ENCODE peak calls at places on chromosomes 12 and 14, in ten cellular contexts. One of them, this sample, is unnamed.
A peak's percentile ranks its signal among the peaks of the same experiment; 100 is the strongest.

GRCh38 chr12:96094201-96094600 is 58.8 kb upstream of the LTA4H start:
- DNase-seq in MM.1S: peak; percentile 46
- DNase-seq in dorsolateral prefrontal cortex: no peak
- DNase-seq in endothelial cell: peak; percentile 20
- DNase-seq in pancreas: no peak
- DNase-seq in tibial nerve: no peak
- DNase-seq in foreskin fibroblast: no peak
- DNase-seq in esophagus squamous epithelium: no peak
- DNase-seq in colonic mucosa: no peak
- DNase-seq in RWPE1: peak; percentile 81
- DNase-seq in this sample: no peak

GRCh38 chr12:109097435-109098141 is at the start of gene UNG:
- DNase-seq in MM.1S: peak; percentile 97
- DNase-seq in dorsolateral prefrontal cortex: peak; percentile 97
- DNase-seq in endothelial cell: peak; percentile 98
- DNase-seq in pancreas: peak; percentile 97
- DNase-seq in tibial nerve: peak; percentile 95
- DNase-seq in foreskin fibroblast: peak; percentile 93
- DNase-seq in esophagus squamous epithelium: peak; percentile 78
- DNase-seq in colonic mucosa: peak; percentile 99
- DNase-seq in RWPE1: peak; percentile 99
- DNase-seq in this sample: peak; percentile 71

GRCh38 chr12:43285248-43285647 is 266.8 kb downstream of the ADAMTS20 start:
- DNase-seq in MM.1S: peak; percentile 75
- DNase-seq in dorsolateral prefrontal cortex: no peak
- DNase-seq in endothelial cell: no peak
- DNase-seq in pancreas: no peak
- DNase-seq in tibial nerve: no peak
- DNase-seq in foreskin fibroblast: peak; percentile 91
- DNase-seq in esophagus squamous epithelium: no peak
- DNase-seq in colonic mucosa: no peak
- DNase-seq in RWPE1: peak; percentile 30
- DNase-seq in this sample: no peak

GRCh38 chr12:87801860-87802720 is 227.1 kb downstream of the C12orf50 start:
- DNase-seq in MM.1S: peak; percentile 44
- DNase-seq in dorsolateral prefrontal cortex: no peak
- DNase-seq in endothelial cell: no peak
- DNase-seq in pancreas: no peak
- DNase-seq in tibial nerve: no peak
- DNase-seq in foreskin fibroblast: no peak
- DNase-seq in esophagus squamous epithelium: no peak
- DNase-seq in colonic mucosa: no peak
- DNase-seq in RWPE1: peak; percentile 5
- DNase-seq in this sample: no peak

GRCh38 chr14:100729982-100730381 is 3.3 kb downstream of the DLK1 start:
- DNase-seq in MM.1S: no peak
- DNase-seq in dorsolateral prefrontal cortex: no peak
- DNase-seq in endothelial cell: no peak
- DNase-seq in pancreas: no peak
- DNase-seq in tibial nerve: no peak
- DNase-seq in foreskin fibroblast: no peak
- DNase-seq in esophagus squamous epithelium: no peak
- DNase-seq in colonic mucosa: no peak
- DNase-seq in RWPE1: no peak
- DNase-seq in this sample: no peak

GRCh38 chr12:68591716-68592437 is 18.8 kb upstream of the RAP1B start:
- DNase-seq in MM.1S: peak; percentile 80
- DNase-seq in dorsolateral prefrontal cortex: no peak
- DNase-seq in endothelial cell: no peak
- DNase-seq in pancreas: no peak
- DNase-seq in tibial nerve: no peak
- DNase-seq in foreskin fibroblast: no peak
- DNase-seq in esophagus squamous epithelium: no peak
- DNase-seq in colonic mucosa: no peak
- DNase-seq in RWPE1: no peak
- DNase-seq in this sample: no peak

GRCh38 chr14:52551205-52551604 is 1.1 kb downstream of the TXNDC16 start:
- DNase-seq in MM.1S: no peak
- DNase-seq in dorsolateral prefrontal cortex: no peak
- DNase-seq in endothelial cell: no peak
- DNase-seq in pancreas: no peak
- DNase-seq in tibial nerve: no peak
- DNase-seq in foreskin fibroblast: no peak
- DNase-seq in esophagus squamous epithelium: no peak
- DNase-seq in colonic mucosa: no peak
- DNase-seq in RWPE1: no peak
- DNase-seq in this sample: no peak

GRCh38 chr12:115313929-115314328 is 630.0 kb upstream of the TBX3 start:
- DNase-seq in MM.1S: no peak
- DNase-seq in dorsolateral prefrontal cortex: no peak
- DNase-seq in endothelial cell: no peak
- DNase-seq in pancreas: no peak
- DNase-seq in tibial nerve: no peak
- DNase-seq in foreskin fibroblast: peak; percentile 89
- DNase-seq in esophagus squamous epithelium: no peak
- DNase-seq in colonic mucosa: no peak
- DNase-seq in RWPE1: peak; percentile 36
- DNase-seq in this sample: no peak

GRCh38 chr14:90281261-90281660 is 24.9 kb downstream of the PSMC1 start:
- DNase-seq in MM.1S: no peak
- DNase-seq in dorsolateral prefrontal cortex: no peak
- DNase-seq in endothelial cell: no peak
- DNase-seq in pancreas: no peak
- DNase-seq in tibial nerve: no peak
- DNase-seq in foreskin fibroblast: peak; percentile 73
- DNase-seq in esophagus squamous epithelium: no peak
- DNase-seq in colonic mucosa: no peak
- DNase-seq in RWPE1: peak; percentile 43
- DNase-seq in this sample: no peak

GRCh38 chr12:89129471-89129870 is 222.8 kb downstream of the DUSP6 start:
- DNase-seq in MM.1S: peak; percentile 66
- DNase-seq in dorsolateral prefrontal cortex: no peak
- DNase-seq in endothelial cell: no peak
- DNase-seq in pancreas: no peak
- DNase-seq in tibial nerve: no peak
- DNase-seq in foreskin fibroblast: no peak
- DNase-seq in esophagus squamous epithelium: no peak
- DNase-seq in colonic mucosa: no peak
- DNase-seq in RWPE1: no peak
- DNase-seq in this sample: no peak

GRCh38 chr12:25962932-25963525 is 4.5 kb downstream of the RASSF8 start:
- DNase-seq in MM.1S: no peak
- DNase-seq in dorsolateral prefrontal cortex: no peak
- DNase-seq in endothelial cell: no peak
- DNase-seq in pancreas: no peak
- DNase-seq in tibial nerve: no peak
- DNase-seq in foreskin fibroblast: no peak
- DNase-seq in esophagus squamous epithelium: no peak
- DNase-seq in colonic mucosa: no peak
- DNase-seq in RWPE1: no peak
- DNase-seq in this sample: no peak

GRCh38 chr14:72104011-72104613 is 171.9 kb downstream of the RGS6 start:
- DNase-seq in MM.1S: no peak
- DNase-seq in dorsolateral prefrontal cortex: no peak
- DNase-seq in endothelial cell: peak; percentile 50
- DNase-seq in pancreas: peak; percentile 5
- DNase-seq in tibial nerve: no peak
- DNase-seq in foreskin fibroblast: no peak
- DNase-seq in esophagus squamous epithelium: no peak
- DNase-seq in colonic mucosa: no peak
- DNase-seq in RWPE1: peak; percentile 37
- DNase-seq in this sample: no peak
- TF ChIP-seq CTCF in MM.1S: peak; percentile 32
- TF ChIP-seq CTCF in dorsolateral prefrontal cortex: no peak
- TF ChIP-seq CTCF in endothelial cell: peak; percentile 42
- TF ChIP-seq CTCF in pancreas: peak; percentile 43
- TF ChIP-seq CTCF in tibial nerve: peak; percentile 8
- TF ChIP-seq CTCF in foreskin fibroblast: peak; percentile 41
- TF ChIP-seq CTCF in esophagus squamous epithelium: no peak
- TF ChIP-seq CTCF in colonic mucosa: no peak
- TF ChIP-seq CTCF in RWPE1: peak; percentile 29
- TF ChIP-seq CTCF in this sample: peak; percentile 83

GRCh38 chr14:20866194-20866593 is 25.0 kb upstream of the RNASE3 start:
- DNase-seq in MM.1S: no peak
- DNase-seq in dorsolateral prefrontal cortex: no peak
- DNase-seq in endothelial cell: no peak
- DNase-seq in pancreas: no peak
- DNase-seq in tibial nerve: no peak
- DNase-seq in foreskin fibroblast: no peak
- DNase-seq in esophagus squamous epithelium: no peak
- DNase-seq in colonic mucosa: no peak
- DNase-seq in RWPE1: no peak
- DNase-seq in this sample: no peak

DNA sequence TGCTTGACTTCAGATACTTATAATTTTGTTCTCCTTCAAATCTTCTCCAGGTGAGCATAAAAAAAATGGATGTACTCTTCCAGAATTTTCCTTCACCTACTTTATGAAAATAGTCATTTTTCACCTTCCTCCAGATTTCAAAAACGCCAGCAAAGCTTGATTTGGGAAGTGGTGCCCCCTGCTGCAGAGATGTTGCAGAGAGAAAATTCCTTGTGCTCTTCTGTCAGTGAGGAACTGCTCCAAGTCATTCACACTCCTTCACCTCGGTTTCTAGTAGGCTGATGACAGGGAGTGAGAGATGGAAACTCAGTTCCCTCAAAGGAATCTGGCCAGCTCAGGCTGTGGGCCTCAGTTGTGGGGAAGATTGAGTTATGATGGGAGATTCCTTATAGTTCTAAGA is 24.2 kb upstream of the RNASE3 start:
- DNase-seq in MM.1S: no peak
- DNase-seq in dorsolateral prefrontal cortex: no peak
- DNase-seq in endothelial cell: peak; percentile 33
- DNase-seq in pancreas: no peak
- DNase-seq in tibial nerve: no peak
- DNase-seq in foreskin fibroblast: no peak
- DNase-seq in esophagus squamous epithelium: no peak
- DNase-seq in colonic mucosa: no peak
- DNase-seq in RWPE1: no peak
- DNase-seq in this sample: no peak
- TF ChIP-seq CTCF in MM.1S: peak; percentile 43
- TF ChIP-seq CTCF in dorsolateral prefrontal cortex: peak; percentile 63
- TF ChIP-seq CTCF in endothelial cell: peak; percentile 39
- TF ChIP-seq CTCF in pancreas: no peak
- TF ChIP-seq CTCF in tibial nerve: peak; percentile 38
- TF ChIP-seq CTCF in foreskin fibroblast: peak; percentile 37
- TF ChIP-seq CTCF in esophagus squamous epithelium: no peak
- TF ChIP-seq CTCF in colonic mucosa: no peak
- TF ChIP-seq CTCF in RWPE1: no peak
- TF ChIP-seq CTCF in this sample: peak; percentile 42

GRCh38 chr14:101927859-101928258 is 36.5 kb upstream of the DYNC1H1 start:
- DNase-seq in MM.1S: no peak
- DNase-seq in dorsolateral prefrontal cortex: peak; percentile 57
- DNase-seq in endothelial cell: no peak
- DNase-seq in pancreas: peak; percentile 33
- DNase-seq in tibial nerve: peak; percentile 73
- DNase-seq in foreskin fibroblast: peak; percentile 97
- DNase-seq in esophagus squamous epithelium: no peak
- DNase-seq in colonic mucosa: peak; percentile 61
- DNase-seq in RWPE1: peak; percentile 26
- DNase-seq in this sample: no peak
- TF ChIP-seq CTCF in MM.1S: no peak
- TF ChIP-seq CTCF in dorsolateral prefrontal cortex: no peak
- TF ChIP-seq CTCF in endothelial cell: no peak
- TF ChIP-seq CTCF in pancreas: no peak
- TF ChIP-seq CTCF in tibial nerve: no peak
- TF ChIP-seq CTCF in foreskin fibroblast: no peak
- TF ChIP-seq CTCF in esophagus squamous epithelium: no peak
- TF ChIP-seq CTCF in colonic mucosa: no peak
- TF ChIP-seq CTCF in RWPE1: no peak
- TF ChIP-seq CTCF in this sample: no peak

GRCh38 chr12:104407922-104408321 is 48.8 kb upstream of the CHST11 start:
- DNase-seq in MM.1S: no peak
- DNase-seq in dorsolateral prefrontal cortex: no peak
- DNase-seq in endothelial cell: no peak
- DNase-seq in pancreas: no peak
- DNase-seq in tibial nerve: no peak
- DNase-seq in foreskin fibroblast: no peak
- DNase-seq in esophagus squamous epithelium: no peak
- DNase-seq in colonic mucosa: no peak
- DNase-seq in RWPE1: no peak
- DNase-seq in this sample: no peak
- TF ChIP-seq CTCF in MM.1S: no peak
- TF ChIP-seq CTCF in dorsolateral prefrontal cortex: no peak
- TF ChIP-seq CTCF in endothelial cell: no peak
- TF ChIP-seq CTCF in pancreas: no peak
- TF ChIP-seq CTCF in tibial nerve: no peak
- TF ChIP-seq CTCF in foreskin fibroblast: no peak
- TF ChIP-seq CTCF in esophagus squamous epithelium: no peak
- TF ChIP-seq CTCF in colonic mucosa: no peak
- TF ChIP-seq CTCF in RWPE1: no peak
- TF ChIP-seq CTCF in this sample: no peak

DNA sequence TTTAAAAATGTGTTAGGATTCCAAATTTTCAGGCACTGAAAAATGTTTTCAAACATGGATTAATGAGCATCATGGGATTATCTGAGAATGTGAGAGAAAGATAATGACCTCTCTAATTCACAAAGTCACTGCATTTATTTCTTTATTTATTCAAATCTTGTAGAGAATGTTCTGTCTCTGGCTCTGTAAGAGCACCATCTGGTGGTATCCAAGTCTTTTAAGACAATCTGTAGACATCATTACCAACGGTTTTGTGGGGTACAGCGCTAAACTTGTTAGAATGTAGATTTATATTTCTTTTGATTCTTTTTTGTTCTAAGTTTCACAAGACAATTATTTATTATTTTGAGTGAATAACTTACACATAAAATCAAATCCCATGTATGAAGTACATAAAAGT is 956.0 kb upstream of the NOVA1 start:
- DNase-seq in MM.1S: no peak
- DNase-seq in dorsolateral prefrontal cortex: no peak
- DNase-seq in endothelial cell: no peak
- DNase-seq in pancreas: no peak
- DNase-seq in tibial nerve: no peak
- DNase-seq in foreskin fibroblast: no peak
- DNase-seq in esophagus squamous epithelium: no peak
- DNase-seq in colonic mucosa: no peak
- DNase-seq in RWPE1: no peak
- DNase-seq in this sample: no peak
- TF ChIP-seq CTCF in MM.1S: no peak
- TF ChIP-seq CTCF in dorsolateral prefrontal cortex: peak; percentile 26
- TF ChIP-seq CTCF in endothelial cell: no peak
- TF ChIP-seq CTCF in pancreas: no peak
- TF ChIP-seq CTCF in tibial nerve: no peak
- TF ChIP-seq CTCF in foreskin fibroblast: no peak
- TF ChIP-seq CTCF in esophagus squamous epithelium: no peak
- TF ChIP-seq CTCF in colonic mucosa: no peak
- TF ChIP-seq CTCF in RWPE1: no peak
- TF ChIP-seq CTCF in this sample: no peak

GRCh38 chr12:76241371-76241770 is 106.8 kb downstream of the BBS10 start:
- DNase-seq in MM.1S: no peak
- DNase-seq in dorsolateral prefrontal cortex: no peak
- DNase-seq in endothelial cell: no peak
- DNase-seq in pancreas: no peak
- DNase-seq in tibial nerve: no peak
- DNase-seq in foreskin fibroblast: no peak
- DNase-seq in esophagus squamous epithelium: no peak
- DNase-seq in colonic mucosa: no peak
- DNase-seq in RWPE1: no peak
- DNase-seq in this sample: no peak
- TF ChIP-seq CTCF in MM.1S: no peak
- TF ChIP-seq CTCF in dorsolateral prefrontal cortex: no peak
- TF ChIP-seq CTCF in endothelial cell: no peak
- TF ChIP-seq CTCF in pancreas: no peak
- TF ChIP-seq CTCF in tibial nerve: no peak
- TF ChIP-seq CTCF in foreskin fibroblast: peak; percentile 2
- TF ChIP-seq CTCF in esophagus squamous epithelium: no peak
- TF ChIP-seq CTCF in colonic mucosa: no peak
- TF ChIP-seq CTCF in RWPE1: no peak
- TF ChIP-seq CTCF in this sample: no peak

This sample was measured in GM12864.